ENCODE peak calls at places on chromosomes 5 and 9, in five cellular contexts. One of them, this sample, is unnamed.

GRCh38 chr5:129820-130219 is 37.9 kb downstream of the PLEKHG4B start:
- DNase-seq in fibroblast of the conjunctiva: no peak
- DNase-seq in NAMALWA: no peak
- DNase-seq in SW480: peak; percentile 15
- DNase-seq in activated T-helper 1 cell treated with Interleukin-2 at 50 U/mL for 16 hours: no peak
- DNase-seq in this sample: peak; percentile 63

GRCh38 chr5:150517272-150518152 is 9.6 kb downstream of the NDST1 start:
- DNase-seq in fibroblast of the conjunctiva: peak; percentile 60
- DNase-seq in SW480: peak; percentile 93
- DNase-seq in activated T-helper 1 cell treated with Interleukin-2 at 50 U/mL for 16 hours: no peak
- DNase-seq in NAMALWA: no peak
- DNase-seq in this sample: peak; percentile 73

GRCh38 chr5:178450121-178450631 is 140.0 kb downstream of the COL23A1 start:
- DNase-seq in NAMALWA: no peak
- DNase-seq in activated T-helper 1 cell treated with Interleukin-2 at 50 U/mL for 16 hours: no peak
- DNase-seq in fibroblast of the conjunctiva: no peak
- DNase-seq in SW480: no peak
- DNase-seq in this sample: no peak

GRCh38 chr5:43631182-43631910 is 28.4 kb downstream of the NNT start:
- DNase-seq in activated T-helper 1 cell treated with Interleukin-2 at 50 U/mL for 16 hours: no peak
- DNase-seq in fibroblast of the conjunctiva: peak; percentile 67
- DNase-seq in SW480: peak; percentile 71
- DNase-seq in NAMALWA: peak; percentile 87
- DNase-seq in this sample: peak; percentile 88

GRCh38 chr5:96509721-96510383 is 76.8 kb upstream of the PCSK1 start:
- DNase-seq in activated T-helper 1 cell treated with Interleukin-2 at 50 U/mL for 16 hours: no peak
- DNase-seq in NAMALWA: no peak
- DNase-seq in fibroblast of the conjunctiva: peak; percentile 82
- DNase-seq in SW480: peak; percentile 49
- DNase-seq in this sample: peak; percentile 57

GRCh38 chr9:4732890-4733289 is 8.1 kb downstream of the AK3 start:
- DNase-seq in fibroblast of the conjunctiva: no peak
- DNase-seq in activated T-helper 1 cell treated with Interleukin-2 at 50 U/mL for 16 hours: no peak
- DNase-seq in SW480: no peak
- DNase-seq in NAMALWA: no peak
- DNase-seq in this sample: no peak

GRCh38 chr5:76245571-76245970 is 157.5 kb upstream of the IQGAP2 start:
- DNase-seq in activated T-helper 1 cell treated with Interleukin-2 at 50 U/mL for 16 hours: no peak
- DNase-seq in SW480: no peak
- DNase-seq in fibroblast of the conjunctiva: no peak
- DNase-seq in NAMALWA: no peak
- DNase-seq in this sample: no peak

GRCh38 chr9:137545123-137545522 is 5.1 kb downstream of the PNPLA7 start:
- DNase-seq in fibroblast of the conjunctiva: no peak
- DNase-seq in activated T-helper 1 cell treated with Interleukin-2 at 50 U/mL for 16 hours: no peak
- DNase-seq in SW480: no peak
- DNase-seq in NAMALWA: no peak
- DNase-seq in this sample: no peak

GRCh38 chr5:122262107-122262506 is 49.9 kb upstream of the SNCAIP start:
- DNase-seq in NAMALWA: no peak
- DNase-seq in SW480: no peak
- DNase-seq in fibroblast of the conjunctiva: peak; percentile 26
- DNase-seq in activated T-helper 1 cell treated with Interleukin-2 at 50 U/mL for 16 hours: no peak
- DNase-seq in this sample: no peak

GRCh38 chr9:125272697-125273096 is 11.1 kb downstream of the GAPVD1 start:
- DNase-seq in SW480: no peak
- DNase-seq in NAMALWA: no peak
- DNase-seq in activated T-helper 1 cell treated with Interleukin-2 at 50 U/mL for 16 hours: no peak
- DNase-seq in fibroblast of the conjunctiva: peak; percentile 47
- DNase-seq in this sample: no peak

GRCh38 chr9:108163321-108164005 is 673.9 kb upstream of the KLF4 start:
- DNase-seq in SW480: peak; percentile 54
- DNase-seq in activated T-helper 1 cell treated with Interleukin-2 at 50 U/mL for 16 hours: no peak
- DNase-seq in fibroblast of the conjunctiva: no peak
- DNase-seq in NAMALWA: no peak
- DNase-seq in this sample: no peak

GRCh38 chr9:93096131-93096802 is at the start of gene CARD19:
- DNase-seq in activated T-helper 1 cell treated with Interleukin-2 at 50 U/mL for 16 hours: peak; percentile 50
- DNase-seq in NAMALWA: peak; percentile 65
- DNase-seq in SW480: peak; percentile 55
- DNase-seq in fibroblast of the conjunctiva: no peak
- DNase-seq in this sample: no peak

GRCh38 chr5:35777358-35778087 is 79.2 kb upstream of the IL7R start:
- DNase-seq in NAMALWA: peak; percentile 77
- DNase-seq in activated T-helper 1 cell treated with Interleukin-2 at 50 U/mL for 16 hours: peak; percentile 44
- DNase-seq in SW480: peak; percentile 69
- DNase-seq in fibroblast of the conjunctiva: peak; percentile 74
- DNase-seq in this sample: peak; percentile 52

This sample was measured in HFF-Myc.